ENCODE peak calls at places on chromosome 7, in nine cellular contexts. M, E, Z, L, Y, D, P, J and V are unnamed samples.

GRCh38 chr7:121428857-121429489 is 32.9 kb upstream of the FAM3C start:
- DNase-seq in Y (no peak), M (no peak), P (no peak), J (no peak), Z (peak), L (no peak), D (no peak), E (no peak), V (no peak)

GRCh38 chr7:4655311-4655710 is 26.8 kb upstream of the FOXK1 start:
- DNase-seq in E (no peak), Y (peak), M (no peak), J (no peak), L (no peak), P (no peak), Z (peak), D (no peak), V (no peak)

GRCh38 chr7:37690206-37690605 is 6.6 kb downstream of the GPR141 start:
- DNase-seq in Z (no peak), E (no peak), Y (no peak), M (no peak), P (no peak), D (no peak), L (no peak), J (no peak), V (no peak)

GRCh38 chr7:92295391-92295790 is 49.6 kb downstream of the ANKIB1 start:
- DNase-seq in D (no peak), P (no peak), E (no peak), J (no peak), M (no peak), L (no peak), Y (no peak), Z (no peak), V (no peak)

GRCh38 chr7:100476903-100477870 is 1.8 kb downstream of the TSC22D4 start:
- DNase-seq in M (no peak), D (no peak), E (no peak), P (peak), J (no peak), L (peak), Z (peak), Y (no peak), V (no peak)

GRCh38 chr7:7832518-7832917 is 114.1 kb upstream of the RPA3 start:
- DNase-seq in E (no peak), D (no peak), P (no peak), Z (no peak), M (no peak), L (no peak), J (no peak), Y (no peak), V (no peak)

GRCh38 chr7:50155755-50156154 is 62.7 kb upstream of the ZPBP start:
- DNase-seq in Y (no peak), Z (no peak), E (no peak), D (no peak), M (no peak), L (no peak), J (no peak), P (no peak), V (no peak)

GRCh38 chr7:98276241-98276761 is 5.2 kb upstream of the BRI3 start:
- DNase-seq in M (no peak), D (peak), Y (no peak), E (peak), Z (no peak), P (no peak), L (peak), J (no peak), V (no peak)

GRCh38 chr7:123724725-123725381 is 23.9 kb downstream of the WASL start:
- DNase-seq in Z (no peak), E (no peak), L (no peak), Y (no peak), D (no peak), J (no peak), P (no peak), M (no peak), V (no peak)

GRCh38 chr7:98737176-98737575 is 120.1 kb downstream of the NPTX2 start:
- DNase-seq in J (no peak), P (no peak), Y (no peak), E (no peak), M (no peak), D (no peak), L (no peak), Z (no peak), V (no peak)

GRCh38 chr7:107384025-107384424 is 85.8 kb upstream of the GPR22 start:
- DNase-seq in E (no peak), P (no peak), Y (peak), D (no peak), L (no peak), J (no peak), M (no peak), Z (no peak), V (no peak)

GRCh38 chr7:41007351-41007751 is 695.5 kb downstream of the INHBA start:
- DNase-seq in M (no peak), D (peak), P (no peak), E (no peak), J (no peak), Y (no peak), L (no peak), Z (peak), V (no peak)

GRCh38 chr7:28423919-28424514 is 11.7 kb downstream of the CREB5 start:
- DNase-seq in J (no peak), D (no peak), Y (no peak), Z (no peak), M (no peak), P (no peak), E (no peak), L (no peak), V (no peak)

GRCh38 chr7:2242541-2243482 is 786 bp downstream of the NUDT1 start:
- DNase-seq in Z (no peak), D (peak), J (no peak), Y (no peak), P (peak), L (peak), E (no peak), M (no peak), V (no peak)

GRCh38 chr7:140456627-140457051 is 22.7 kb downstream of the MKRN1 start:
- DNase-seq in M (no peak), J (no peak), D (no peak), L (peak), E (no peak), P (peak), Z (peak), Y (no peak), V (no peak)

GRCh38 chr7:37212051-37212450 is 236.6 kb downstream of the ELMO1 start:
- DNase-seq in Z (no peak), D (no peak), E (no peak), P (no peak), Y (no peak), M (no peak), J (no peak), L (no peak), V (no peak)

GRCh38 chr7:116216956-116217570 is 6.7 kb downstream of the TES start:
- DNase-seq in E (no peak), D (peak), M (no peak), L (no peak), P (no peak), Z (peak), J (no peak), Y (no peak), V (no peak)

GRCh38 chr7:40655426-40655825 is 520.6 kb downstream of the SUGCT start:
- DNase-seq in Y (no peak), J (no peak), P (no peak), Z (no peak), D (no peak), L (no peak), M (no peak), E (no peak), V (no peak)

GRCh38 chr7:149773446-149774236 is at the start of gene ZNF467:
- DNase-seq in P (peak), M (peak), L (peak), D (peak), J (peak), E (peak), Y (peak), Z (no peak), V (peak)

GRCh38 chr7:142528608-142529408 is 220.5 kb upstream of the PRSS1 start:
- DNase-seq in Y (no peak), Z (no peak), E (no peak), D (no peak), L (no peak), M (no peak), P (no peak), J (no peak), V (no peak)

GRCh38 chr7:79949778-79950177 is 184.9 kb upstream of the GNAI1 start:
- DNase-seq in L (no peak), M (no peak), P (no peak), Z (no peak), D (no peak), J (no peak), Y (no peak), E (no peak), V (no peak)

GRCh38 chr7:22864855-22865606 is 42.4 kb upstream of the TOMM7 start:
- DNase-seq in L (no peak), Z (no peak), Y (no peak), J (no peak), P (no peak), D (no peak), M (no peak), E (no peak), V (no peak)

GRCh38 chr7:107387573-107388219 is 82.2 kb upstream of the GPR22 start:
- DNase-seq in D (peak), J (no peak), M (peak), E (no peak), Z (no peak), Y (peak), L (no peak), P (no peak), V (no peak)

GRCh38 chr7:36686499-36686898 is 37.8 kb downstream of the AOAH start:
- DNase-seq in L (no peak), P (no peak), D (peak), E (no peak), Z (peak), Y (peak), M (no peak), J (peak), V (peak)

GRCh38 chr7:149753370-149754233 is 19.8 kb downstream of the ZNF467 start:
- DNase-seq in D (peak), L (peak), P (no peak), M (no peak), Y (peak), Z (peak), J (no peak), E (no peak), V (no peak)

GRCh38 chr7:98826811-98827231 is 43.0 kb downstream of the TMEM130 start:
- DNase-seq in J (no peak), P (no peak), L (no peak), D (peak), M (peak), Z (no peak), E (no peak), Y (peak), V (no peak)

GRCh38 chr7:50207251-50207564 is 97.3 kb upstream of the IKZF1 start:
- DNase-seq in L (no peak), D (no peak), Y (no peak), E (no peak), J (no peak), P (no peak), Z (no peak), M (no peak), V (no peak)

GRCh38 chr7:134954197-134955082 is 31.9 kb upstream of the AGBL3 start:
- DNase-seq in P (no peak), D (peak), J (no peak), E (no peak), L (no peak), Y (peak), Z (peak), M (no peak), V (no peak)

GRCh38 chr7:158193446-158193845 is 394.2 kb downstream of the PTPRN2 start:
- DNase-seq in Y (no peak), L (no peak), D (no peak), E (no peak), M (no peak), Z (no peak), J (no peak), P (no peak), V (no peak)

GRCh38 chr7:155466814-155467675 is 9.1 kb downstream of the EN2 start:
- DNase-seq in D (no peak), J (no peak), M (no peak), E (no peak), Y (no peak), P (no peak), L (no peak), Z (no peak), V (no peak)
- TF ChIP-seq CTCF in D (no peak), J (no peak), M (no peak), E (no peak), Y (no peak), P (no peak), L (no peak), Z (no peak), V (no peak)

GRCh38 chr7:105136221-105136620 is 122.2 kb downstream of the KMT2E start:
- DNase-seq in E (no peak), D (peak), M (no peak), J (no peak), P (no peak), Z (no peak), L (no peak), Y (no peak), V (no peak)
- TF ChIP-seq CTCF in E (no peak), D (peak), M (no peak), J (no peak), P (no peak), Z (peak), L (no peak), Y (peak), V (no peak)

GRCh38 chr7:66083677-66084076 is 8.1 kb downstream of the ASL start:
- DNase-seq in P (no peak), Y (no peak), L (no peak), D (no peak), J (no peak), Z (no peak), E (no peak), M (no peak), V (no peak)
- TF ChIP-seq CTCF in P (no peak), Y (no peak), L (no peak), D (peak), J (no peak), Z (no peak), E (no peak), M (no peak), V (no peak)

GRCh38 chr7:103094102-103094501 is 19.2 kb downstream of the ARMC10 start:
- DNase-seq in M (no peak), D (peak), Z (no peak), L (no peak), J (no peak), Y (no peak), E (no peak), P (no peak), V (no peak)
- TF ChIP-seq CTCF in M (no peak), D (peak), Z (no peak), L (peak), J (no peak), Y (no peak), E (no peak), P (no peak), V (no peak)